ENCODE peak calls at places on chromosomes 16 and 17, in ten cellular contexts. W, L, P, Q, J, G, D, B, S and O are unnamed samples. For H3K36me3 and H3K4me1, the result is how much of the 10 kb centered on the place peaks cover.

GRCh38 chr16:86984286-86984685 is 332.9 kb downstream of the C16orf95 start:
- DNase-seq in D (no peak), B (no peak), J (no peak), S (no peak), L (no peak), G (no peak), P (no peak), W (no peak), Q (no peak), O (no peak)

GRCh38 chr17:68020451-68020779 is 15.1 kb upstream of the KPNA2 start:
- DNase-seq in P (no peak), J (no peak), D (no peak), G (no peak), Q (no peak), W (no peak), B (no peak), L (no peak), S (no peak), O (no peak)

GRCh38 chr17:82457071-82457789 is 1.3 kb upstream of the NARF start:
- DNase-seq in P (no peak), L (peak), Q (no peak), S (peak), D (no peak), W (no peak), G (no peak), J (no peak), B (no peak), O (no peak)

GRCh38 chr17:36546418-36547093 is 1.8 kb downstream of the GGNBP2 start:
- DNase-seq in S (no peak), L (no peak), P (peak), Q (no peak), B (no peak), D (no peak), W (no peak), G (no peak), J (no peak), O (no peak)

GRCh38 chr17:13702266-13702665 is 100.5 kb upstream of the HS3ST3A1 start:
- DNase-seq in P (peak), D (no peak), W (no peak), S (no peak), G (no peak), Q (no peak), J (no peak), B (no peak), L (no peak), O (no peak)

GRCh38 chr17:45320931-45321461 is 4.2 kb upstream of the MAP3K14 start:
- DNase-seq in P (peak), S (peak), Q (no peak), G (no peak), B (no peak), D (no peak), J (no peak), W (no peak), L (peak), O (peak)

GRCh38 chr17:81365601-81366585 is 29.4 kb upstream of the BAHCC1 start:
- DNase-seq in B (peak), Q (peak), S (peak), L (peak), G (no peak), P (peak), D (no peak), J (no peak), W (no peak), O (peak)

GRCh38 chr17:64437944-64438525 is 10.9 kb upstream of the MILR1 start:
- DNase-seq in Q (no peak), W (no peak), J (no peak), S (no peak), B (no peak), G (no peak), D (no peak), P (no peak), L (no peak), O (no peak)

GRCh38 chr17:46194393-46195216 is 1.4 kb upstream of the KANSL1 start:
- DNase-seq in L (peak), W (peak), B (no peak), Q (peak), J (no peak), G (peak), D (peak), P (peak), S (peak), O (no peak)

GRCh38 chr17:48021964-48022363 is 15.6 kb downstream of the COPZ2 start:
- DNase-seq in L (no peak), Q (no peak), B (no peak), J (no peak), D (no peak), G (no peak), S (no peak), P (no peak), W (no peak), O (no peak)

GRCh38 chr16:64695684-64696083 is 426.2 kb downstream of the CDH11 start:
- DNase-seq in B (no peak), S (no peak), G (no peak), D (no peak), J (no peak), W (no peak), Q (no peak), P (no peak), L (no peak), O (no peak)

GRCh38 chr17:55672585-55673501 is 49.8 kb downstream of the TMEM100 start:
- DNase-seq in Q (no peak), S (no peak), P (peak), B (no peak), W (no peak), L (no peak), G (no peak), J (no peak), D (no peak), O (no peak)

GRCh38 chr16:66275795-66276428 is 90.6 kb upstream of the CDH5 start:
- DNase-seq in S (peak), B (no peak), D (no peak), G (peak), P (peak), L (peak), J (no peak), W (peak), Q (no peak), O (no peak)

GRCh38 chr17:66548158-66548557 is 245.7 kb downstream of the PRKCA start:
- DNase-seq in G (no peak), S (peak), B (no peak), Q (no peak), P (peak), D (peak), W (no peak), L (peak), J (no peak), O (no peak)

GRCh38 chr16:31199430-31200041 is 3.0 kb downstream of the PYCARD start:
- DNase-seq in W (no peak), B (no peak), D (no peak), Q (no peak), S (no peak), L (no peak), P (no peak), J (no peak), G (no peak), O (no peak)

GRCh38 chr16:66335704-66336329 is 30.7 kb upstream of the CDH5 start:
- DNase-seq in G (peak), D (no peak), B (peak), L (peak), P (peak), J (no peak), S (no peak), W (peak), Q (no peak), O (no peak)

GRCh38 chr17:69462882-69463281 is 48.4 kb downstream of the MAP2K6 start:
- DNase-seq in W (no peak), J (no peak), G (no peak), P (no peak), S (no peak), D (no peak), L (no peak), Q (no peak), B (no peak), O (no peak)

GRCh38 chr17:59525668-59526067 is 39.7 kb upstream of the DHX40 start:
- DNase-seq in W (no peak), S (no peak), G (no peak), J (no peak), B (no peak), Q (no peak), D (no peak), L (no peak), P (no peak), O (no peak)

GRCh38 chr16:80084614-80085013 is 456.2 kb upstream of the DYNLRB2 start:
- DNase-seq in B (peak), Q (no peak), P (peak), L (peak), S (peak), J (no peak), G (no peak), D (no peak), W (peak), O (no peak)

GRCh38 chr17:4043862-4044261 is 79.6 kb upstream of the ATP2A3 start:
- DNase-seq in W (no peak), P (no peak), B (no peak), D (peak), L (peak), Q (peak), G (no peak), J (no peak), S (no peak), O (no peak)

GRCh38 chr16:3748307-3748706 is 31.0 kb upstream of the TRAP1 start:
- DNase-seq in B (no peak), G (no peak), J (no peak), L (no peak), Q (no peak), S (no peak), W (no peak), P (no peak), D (no peak), O (no peak)
- H3K36me3 ChIP-seq in B (under half), G (half or more), J (under half), L (under half), Q (under half), S (under half), W (under half), P (under half), D (under half), O (half or more)

GRCh38 chr17:38674749-38675615 is at the start of gene EPOP:
- DNase-seq in P (peak), W (peak), S (peak), J (peak), B (peak), G (peak), L (peak), D (peak), Q (no peak), O (peak)
- H3K4me1 ChIP-seq in P (under half), W (under half), S (under half), J (half or more), B (under half), G (under half), L (under half), D (under half), Q (under half), O (under half)

DNA sequence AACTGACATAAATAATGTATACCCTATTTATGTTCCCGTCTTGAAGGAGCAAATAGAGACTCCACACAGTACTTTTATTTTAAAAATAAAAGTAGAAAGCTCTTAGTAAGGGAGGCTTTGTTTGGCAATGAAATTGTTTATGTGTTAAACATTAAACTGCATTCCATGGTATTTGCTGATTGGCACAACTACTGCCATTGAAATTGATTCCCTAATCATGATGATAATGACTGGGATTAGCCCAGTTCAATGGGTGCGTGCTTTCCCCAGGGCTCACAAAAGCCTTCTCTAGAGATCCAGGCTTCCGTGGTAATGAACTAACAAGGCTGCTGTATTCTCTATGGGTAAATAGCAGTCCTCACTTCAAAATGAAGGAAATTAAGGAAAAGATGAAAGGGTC is 67.5 kb downstream of the GPRC5B start:
- DNase-seq in P (no peak), L (no peak), J (no peak), Q (no peak), G (no peak), D (no peak), W (no peak), B (no peak), S (no peak), O (no peak)
- H3K36me3 ChIP-seq in P (under half), L (under half), J (under half), Q (under half), G (under half), D (under half), W (under half), B (under half), S (under half), O (under half)

GRCh38 chr17:49638818-49639217 is 39.1 kb downstream of the SPOP start:
- DNase-seq in P (no peak), J (no peak), Q (no peak), W (no peak), S (no peak), B (no peak), G (no peak), L (no peak), D (no peak), O (no peak)
- H3K4me1 ChIP-seq in P (under half), J (half or more), Q (under half), W (under half), S (under half), B (under half), G (under half), L (under half), D (under half), O (under half)

GRCh38 chr17:21002309-21003006 is 40.4 kb downstream of the USP22 start:
- DNase-seq in G (no peak), B (no peak), W (no peak), Q (no peak), D (no peak), J (no peak), P (no peak), L (no peak), S (no peak), O (no peak)
- H3K36me3 ChIP-seq in G (half or more), B (under half), W (half or more), Q (under half), D (under half), J (under half), P (under half), L (under half), S (under half), O (half or more)

GRCh38 chr17:38533241-38533640 is 72.5 kb downstream of the SRCIN1 start:
- DNase-seq in W (no peak), S (no peak), G (no peak), J (no peak), P (no peak), L (no peak), B (no peak), Q (no peak), D (no peak), O (no peak)

GRCh38 chr17:38534498-38534885 is 71.3 kb downstream of the SRCIN1 start:
- DNase-seq in Q (no peak), D (no peak), P (no peak), G (no peak), S (no peak), L (no peak), J (no peak), W (no peak), B (no peak), O (no peak)

GRCh38 chr17:38535886-38536285 is 69.9 kb downstream of the SRCIN1 start:
- DNase-seq in J (no peak), W (no peak), P (no peak), B (no peak), Q (no peak), D (no peak), G (no peak), L (no peak), S (no peak), O (no peak)

GRCh38 chr17:38533706-38534497 is 71.8 kb downstream of the SRCIN1 start:
- DNase-seq in Q (no peak), S (no peak), P (no peak), B (no peak), W (no peak), D (no peak), J (no peak), L (no peak), G (no peak), O (no peak)

GRCh38 chr17:38532451-38532850 is 73.3 kb downstream of the SRCIN1 start:
- DNase-seq in P (no peak), S (no peak), B (no peak), J (no peak), G (no peak), L (no peak), Q (no peak), D (no peak), W (no peak), O (no peak)
- H3K4me1 ChIP-seq in P (under half), S (under half), B (under half), J (under half), G (under half), L (under half), Q (under half), D (under half), W (under half), O (under half)